ENCODE peak calls at places on chromosomes 4 and X, in seven cellular contexts. D is cardiac muscle cell, M is H1, T is H7, G is OCI-LY7, P is cardiac fibroblast, V is skeletal muscle cell. H is an unnamed sample.
A peak's percentile ranks its signal among the peaks of the same experiment; 100 is the strongest.

GRCh38 chrX:78357342-78358055 is 30.1 kb upstream of the CYSLTR1 start:
- DNase-seq in D (no peak), T (no peak), G (no peak), V (no peak), M (no peak), P (no peak), H (no peak)

GRCh38 chr4:156672492-156672891 is 299.1 kb downstream of the PDGFC start:
- DNase-seq in G (no peak), M (no peak), V (no peak), D (peak; percentile 4), T (no peak), P (no peak), H (no peak)

GRCh38 chr4:177937051-177937450 is 494.8 kb upstream of the AGA start:
- DNase-seq in D (no peak), T (no peak), G (no peak), V (no peak), P (no peak), M (no peak), H (no peak)

GRCh38 chr4:169437299-169438047 is 166.7 kb upstream of the SH3RF1 start:
- DNase-seq in P (no peak), G (no peak), M (no peak), T (no peak), D (no peak), V (no peak), H (no peak)

GRCh38 chr4:167238226-167238625 is 3.9 kb upstream of the SPOCK3 start:
- DNase-seq in V (no peak), M (no peak), D (no peak), T (no peak), G (no peak), P (no peak), H (no peak)

GRCh38 chr4:172480471-172480870 is 667.3 kb downstream of the GALNTL6 start:
- DNase-seq in M (no peak), T (no peak), D (no peak), P (no peak), V (no peak), G (no peak), H (peak; percentile 3)

GRCh38 chr4:3879681-3880594 is 113.8 kb downstream of the ADRA2C start:
- DNase-seq in T (peak; percentile 72), P (no peak), M (peak; percentile 61), V (no peak), G (no peak), D (no peak), H (no peak)

GRCh38 chr4:80732010-80732409 is 298.5 kb upstream of the BMP3 start:
- DNase-seq in G (no peak), V (peak; percentile 31), M (no peak), D (peak; percentile 2), P (peak; percentile 5), T (no peak), H (peak; percentile 9)

GRCh38 chrX:10471426-10471825 is 149.0 kb downstream of the MID1 start:
- DNase-seq in G (no peak), T (no peak), M (no peak), D (no peak), P (no peak), V (no peak), H (no peak)

GRCh38 chr4:128782076-128782715 is 27.3 kb upstream of the JADE1 start:
- DNase-seq in G (peak; percentile 43), P (peak; percentile 10), V (no peak), M (no peak), D (no peak), T (peak; percentile 70), H (no peak)

GRCh38 chrX:78455901-78456300 is 128.5 kb upstream of the CYSLTR1 start:
- DNase-seq in G (no peak), V (no peak), T (no peak), M (no peak), D (no peak), P (peak; percentile 55), H (peak; percentile 0)

GRCh38 chrX:74119016-74119910 is 184.7 kb upstream of the ZCCHC13 start:
- DNase-seq in V (no peak), D (peak; percentile 28), M (no peak), G (no peak), P (peak; percentile 56), T (no peak), H (peak; percentile 12)

GRCh38 chr4:71765349-71765748 is 18.5 kb downstream of the GC start:
- DNase-seq in M (no peak), G (no peak), V (peak; percentile 0), T (no peak), D (peak; percentile 2), P (no peak), H (peak; percentile 1)

GRCh38 chr4:155353923-155354540 is 22.7 kb downstream of the MAP9 start:
- DNase-seq in T (no peak), D (peak; percentile 82), G (peak; percentile 54), P (peak; percentile 78), M (peak; percentile 78), V (peak; percentile 26), H (peak; percentile 84)

GRCh38 chr4:51853027-51853682 is 10.2 kb downstream of the DCUN1D4 start:
- DNase-seq in M (no peak), V (no peak), D (no peak), P (no peak), T (no peak), G (no peak), H (no peak)

GRCh38 chrX:9698566-9698965 is 67.1 kb downstream of the GPR143 start:
- DNase-seq in V (no peak), T (no peak), G (no peak), P (no peak), M (no peak), D (no peak), H (no peak)

GRCh38 chr4:186132577-186133277 is 28.2 kb downstream of the FAM149A start:
- DNase-seq in P (peak; percentile 54), G (peak; percentile 22), T (peak; percentile 60), V (peak; percentile 23), M (no peak), D (peak; percentile 60), H (peak; percentile 73)

GRCh38 chrX:12011075-12011474 is 127.2 kb upstream of the FRMPD4 start:
- DNase-seq in V (peak; percentile 71), D (no peak), P (peak; percentile 79), G (no peak), M (no peak), T (no peak), H (peak; percentile 59)

GRCh38 chr4:123452585-123452984 is 56.0 kb downstream of the SPRY1 start:
- DNase-seq in P (peak; percentile 87), T (no peak), D (peak; percentile 55), G (peak; percentile 26), M (no peak), V (peak; percentile 75), H (peak; percentile 91)

GRCh38 chrX:123964155-123964554 is 2.6 kb downstream of the STAG2 start:
- DNase-seq in T (no peak), M (no peak), D (peak; percentile 29), V (no peak), P (peak; percentile 48), G (no peak), H (peak; percentile 38)

GRCh38 chr4:143700060-143700419 is 435 bp downstream of the FREM3 start:
- DNase-seq in M (peak; percentile 60), T (peak; percentile 56), G (no peak), D (peak; percentile 25), V (no peak), P (peak; percentile 26), H (peak; percentile 9)

GRCh38 chr4:112560084-112560483 is 44.1 kb upstream of the NEUROG2 start:
- DNase-seq in P (no peak), M (no peak), V (no peak), D (no peak), T (no peak), G (peak; percentile 33), H (no peak)

GRCh38 chr4:71540749-71541269 is 202.0 kb downstream of the SLC4A4 start:
- DNase-seq in T (no peak), P (peak; percentile 53), G (no peak), D (peak; percentile 40), M (no peak), V (no peak), H (no peak)

GRCh38 chrX:1592128-1592862 is 891 bp downstream of the AKAP17A start:
- DNase-seq in G (peak; percentile 47), V (peak; percentile 4), D (peak; percentile 10), M (peak; percentile 49), P (peak; percentile 36), T (peak; percentile 77), H (peak; percentile 60)

GRCh38 chrX:100447563-100448397 is 37.7 kb upstream of the PCDH19 start:
- DNase-seq in V (no peak), D (peak; percentile 38), M (peak; percentile 63), T (peak; percentile 78), G (peak; percentile 20), P (peak; percentile 26), H (peak; percentile 33)

GRCh38 chrX:154728791-154729190 is 22.1 kb downstream of the GAB3 start:
- DNase-seq in M (no peak), G (no peak), T (no peak), V (no peak), D (no peak), P (no peak), H (no peak)

GRCh38 chr4:175953960-175954521 is 111.6 kb upstream of the WDR17 start:
- DNase-seq in D (no peak), P (no peak), T (no peak), V (no peak), G (peak; percentile 73), M (no peak), H (peak; percentile 5)
- H3K4me3 ChIP-seq in D (no peak overlapping the region), P (no peak overlapping the region), T (no peak overlapping the region), V (no peak overlapping the region), G (peak overlapping the region; percentile 29), M (no peak overlapping the region), H (no peak overlapping the region)

GRCh38 chr4:22514001-22514400 is 1.9 kb downstream of the ADGRA3 start:
- DNase-seq in V (no peak), G (no peak), D (peak; percentile 36), M (no peak), P (peak; percentile 68), T (no peak), H (peak; percentile 55)
- H3K4me3 ChIP-seq in V (peak overlapping the region; percentile 70), G (no peak overlapping the region), D (peak overlapping the region; percentile 61), M (peak overlapping the region; percentile 82), P (peak overlapping the region; percentile 73), T (peak overlapping the region; percentile 80), H (peak overlapping the region; percentile 73)

GRCh38 chrX:275476-275966 is 5.7 kb upstream of the PLCXD1 start:
- DNase-seq in P (no peak), G (no peak), V (no peak), D (no peak), T (peak; percentile 73), M (peak; percentile 66), H (no peak)
- H3K4me3 ChIP-seq in P (no peak overlapping the region), G (peak overlapping the region; percentile 38), V (peak overlapping the region; percentile 56), D (no peak overlapping the region), T (peak overlapping the region; percentile 71), M (peak overlapping the region; percentile 74), H (peak overlapping the region; percentile 59)

GRCh38 chrX:71911731-71912050 is 1.0 kb downstream of the NHSL2 start:
- DNase-seq in G (no peak), D (no peak), P (no peak), V (no peak), T (no peak), M (no peak), H (no peak)

GRCh38 chrX:71913156-71913950 is 2.7 kb downstream of the NHSL2 start:
- DNase-seq in P (no peak), D (no peak), M (no peak), V (no peak), T (no peak), G (no peak), H (no peak)

GRCh38 chrX:71910526-71911022 is at the start of gene NHSL2:
- DNase-seq in V (no peak), P (no peak), G (no peak), D (peak; percentile 16), T (peak; percentile 70), M (peak; percentile 53), H (no peak)

GRCh38 chrX:71911023-71911730 is 532 bp downstream of the NHSL2 start:
- DNase-seq in M (peak; percentile 73), P (no peak), G (no peak), V (no peak), D (no peak), T (peak; percentile 86), H (no peak)

GRCh38 chrX:71912156-71912555 is 1.5 kb downstream of the NHSL2 start:
- DNase-seq in G (no peak), M (no peak), V (no peak), T (no peak), P (no peak), D (no peak), H (no peak)
- H3K4me3 ChIP-seq in G (no peak overlapping the region), M (peak overlapping the region; percentile 53), V (peak overlapping the region; percentile 56), T (peak overlapping the region; percentile 87), P (no peak overlapping the region), D (peak overlapping the region; percentile 69), H (no peak overlapping the region)